ENCODE peak calls at places on chromosomes 16 and 17, in nine cellular contexts. M is heart right ventricle, P is tibial nerve, D is colonic mucosa, B is ascending aorta, E is stomach, K is astrocyte, L is AG04450, C is PC-9. S is an unnamed sample.

GRCh38 chr16:30372725-30373124 is 1.9 kb upstream of the MYL11 start:
- DNase-seq in D (no peak), E (no peak), M (no peak), K (no peak), B (no peak), C (no peak), L (no peak), P (no peak), S (no peak)

GRCh38 chr17:801660-802059 is 19.5 kb downstream of the MRM3 start:
- DNase-seq in D (no peak), C (no peak), K (peak; percentile 56), P (no peak), E (no peak), L (no peak), M (no peak), B (no peak), S (no peak)

GRCh38 chr16:49588729-49589384 is 215.3 kb downstream of the C16orf78 start:
- DNase-seq in E (peak; percentile 17), K (peak; percentile 51), D (no peak), C (no peak), L (no peak), M (no peak), B (no peak), P (no peak), S (peak; percentile 3)

GRCh38 chr17:62994931-62995330 is 28.9 kb downstream of the TANC2 start:
- DNase-seq in L (no peak), M (no peak), B (no peak), K (peak; percentile 10), D (no peak), P (no peak), E (no peak), C (no peak), S (peak; percentile 27)

GRCh38 chr16:35011-35775 is 18.2 kb downstream of the POLR3K start:
- DNase-seq in L (no peak), C (no peak), P (no peak), E (no peak), M (no peak), B (no peak), D (no peak), K (no peak), S (no peak)

GRCh38 chr16:11224096-11224893 is 31.7 kb downstream of the SOCS1 start:
- DNase-seq in L (no peak), D (peak; percentile 51), K (no peak), M (peak; percentile 78), C (no peak), B (peak; percentile 57), E (peak; percentile 71), P (peak; percentile 64), S (no peak)

GRCh38 chr16:30521873-30522641 is 4.3 kb downstream of the ZNF768 start:
- DNase-seq in M (no peak), P (no peak), E (no peak), C (no peak), B (no peak), L (no peak), D (peak; percentile 43), K (no peak), S (no peak)

GRCh38 chr17:10745231-10745630 is 15.4 kb upstream of the TMEM220 start:
- DNase-seq in L (no peak), P (no peak), M (no peak), B (no peak), E (no peak), D (no peak), K (peak; percentile 12), C (no peak), S (peak; percentile 29)

GRCh38 chr16:89279666-89280481 is 62.4 kb downstream of the ZNF778 start:
- DNase-seq in E (no peak), L (no peak), P (no peak), M (no peak), D (no peak), C (no peak), K (no peak), B (no peak), S (no peak)

GRCh38 chr16:66899310-66899944 is 19.1 kb downstream of the PDP2 start:
- DNase-seq in M (no peak), K (no peak), C (no peak), E (no peak), D (no peak), L (no peak), B (no peak), P (no peak), S (no peak)

GRCh38 chr16:11795887-11796226 is 1.2 kb downstream of the ZC3H7A start:
- DNase-seq in C (no peak), D (no peak), K (no peak), M (no peak), L (no peak), P (no peak), B (no peak), E (no peak), S (no peak)

GRCh38 chr16:84603115-84603816 is 14.6 kb downstream of the COTL1 start:
- DNase-seq in E (peak; percentile 72), K (peak; percentile 97), L (peak; percentile 89), P (peak; percentile 87), B (peak; percentile 89), M (peak; percentile 84), D (peak; percentile 60), C (peak; percentile 61), S (peak; percentile 94)

GRCh38 chr16:77336637-77337036 is 98.2 kb downstream of the ADAMTS18 start:
- DNase-seq in B (no peak), L (no peak), K (no peak), E (no peak), M (no peak), C (no peak), P (no peak), D (no peak), S (no peak)

GRCh38 chr16:67648764-67649407 is 3.9 kb downstream of the CARMIL2 start:
- DNase-seq in K (no peak), E (no peak), L (no peak), C (no peak), D (no peak), B (no peak), M (no peak), P (no peak), S (no peak)

DNA sequence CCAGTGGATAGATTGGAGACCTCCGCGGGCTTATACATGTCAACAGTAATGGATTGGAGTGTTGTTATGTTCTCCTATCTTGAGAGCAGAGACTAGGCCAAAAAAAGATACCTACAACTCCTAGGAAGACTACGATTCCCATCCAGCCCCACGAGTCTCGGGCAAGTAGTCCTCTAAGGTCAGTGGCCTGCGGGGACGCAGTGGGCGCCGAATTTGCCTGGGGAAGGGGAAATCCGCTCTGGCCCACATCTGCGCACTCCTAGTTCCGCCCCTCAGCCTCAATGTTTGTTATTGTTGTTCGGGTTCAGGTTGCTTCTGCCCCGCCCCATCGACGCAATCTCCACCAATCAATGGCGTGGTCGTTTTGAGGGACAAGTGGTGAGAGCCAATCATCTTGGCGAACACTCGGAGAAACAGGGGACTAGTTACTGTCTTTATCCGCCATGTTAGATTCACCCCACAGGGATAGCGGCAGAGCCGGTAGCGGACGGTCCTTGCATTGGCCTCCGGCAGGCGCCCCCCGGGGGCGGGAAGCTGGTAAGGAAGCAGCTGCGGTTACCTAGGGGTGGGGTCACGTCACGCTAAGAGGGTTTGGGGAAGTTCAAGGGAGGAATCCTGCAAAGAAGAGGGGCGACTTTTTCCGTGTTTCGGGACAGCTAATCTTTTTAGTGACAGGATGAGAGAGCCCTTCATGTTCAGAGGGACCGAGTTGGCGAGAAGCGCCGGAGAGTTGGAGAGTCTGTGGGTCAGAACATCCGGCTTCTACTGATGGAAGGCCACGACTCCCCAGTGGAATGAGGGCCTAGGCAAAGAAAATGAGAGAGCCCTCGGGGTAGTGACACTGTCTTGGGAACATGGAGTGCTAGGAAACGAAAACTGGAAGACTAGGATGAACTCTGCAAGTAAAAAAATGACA is at the start of gene NBR1:
- DNase-seq in L (peak; percentile 95), D (peak; percentile 99), P (peak; percentile 95), B (peak; percentile 95), M (peak; percentile 90), C (peak; percentile 93), E (peak; percentile 97), K (peak; percentile 93), S (peak; percentile 95)
- H3K4me3 ChIP-seq in L (peak within 1 kb of the TSS; percentile 80), D (peak within 1 kb of the TSS; percentile 70), P (peak within 1 kb of the TSS; percentile 66), B (peak within 1 kb of the TSS; percentile 82), M (peak within 1 kb of the TSS; percentile 64), C (peak within 1 kb of the TSS; percentile 71), E (peak within 1 kb of the TSS; percentile 65), K (peak within 1 kb of the TSS; percentile 90), S (peak within 1 kb of the TSS; percentile 69)

GRCh38 chr17:48637323-48638260 is 11.4 kb upstream of the HOXB9 start:
- DNase-seq in E (no peak), M (no peak), P (no peak), K (peak; percentile 58), B (no peak), C (no peak), L (peak; percentile 30), D (peak; percentile 46), S (peak; percentile 63)
- TF ChIP-seq CTCF in E (no peak), M (no peak), P (no peak), K (no peak), B (no peak), C (no peak), L (no peak), D (no peak), S (no peak)

DNA sequence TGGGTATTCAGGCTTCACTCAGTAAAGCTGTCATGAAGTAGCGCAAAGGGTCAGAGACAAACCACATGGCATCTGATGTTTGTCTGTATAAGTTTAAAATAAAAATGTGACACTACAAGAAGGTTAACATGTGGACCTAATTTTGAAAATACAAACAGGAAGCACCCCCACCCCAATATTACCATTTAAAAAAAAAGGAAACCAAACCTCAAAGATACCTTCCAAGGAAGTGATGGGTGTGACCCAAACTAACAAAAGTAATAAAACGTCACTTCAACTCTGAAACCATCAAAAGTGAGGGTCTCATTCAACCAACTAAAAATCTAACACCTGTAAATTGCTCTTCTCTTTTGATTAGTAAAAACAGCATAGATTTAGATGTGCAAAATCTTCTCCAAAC is 3.6 kb downstream of the STAT5B start:
- DNase-seq in E (no peak), P (no peak), K (no peak), M (no peak), L (no peak), C (no peak), B (no peak), D (no peak), S (no peak)
- H3K4me3 ChIP-seq in E (no peak overlapping the region), P (no peak overlapping the region), K (no peak overlapping the region), M (no peak overlapping the region), L (no peak overlapping the region), C (no peak overlapping the region), B (no peak overlapping the region), D (no peak overlapping the region), S (no peak overlapping the region)

DNA sequence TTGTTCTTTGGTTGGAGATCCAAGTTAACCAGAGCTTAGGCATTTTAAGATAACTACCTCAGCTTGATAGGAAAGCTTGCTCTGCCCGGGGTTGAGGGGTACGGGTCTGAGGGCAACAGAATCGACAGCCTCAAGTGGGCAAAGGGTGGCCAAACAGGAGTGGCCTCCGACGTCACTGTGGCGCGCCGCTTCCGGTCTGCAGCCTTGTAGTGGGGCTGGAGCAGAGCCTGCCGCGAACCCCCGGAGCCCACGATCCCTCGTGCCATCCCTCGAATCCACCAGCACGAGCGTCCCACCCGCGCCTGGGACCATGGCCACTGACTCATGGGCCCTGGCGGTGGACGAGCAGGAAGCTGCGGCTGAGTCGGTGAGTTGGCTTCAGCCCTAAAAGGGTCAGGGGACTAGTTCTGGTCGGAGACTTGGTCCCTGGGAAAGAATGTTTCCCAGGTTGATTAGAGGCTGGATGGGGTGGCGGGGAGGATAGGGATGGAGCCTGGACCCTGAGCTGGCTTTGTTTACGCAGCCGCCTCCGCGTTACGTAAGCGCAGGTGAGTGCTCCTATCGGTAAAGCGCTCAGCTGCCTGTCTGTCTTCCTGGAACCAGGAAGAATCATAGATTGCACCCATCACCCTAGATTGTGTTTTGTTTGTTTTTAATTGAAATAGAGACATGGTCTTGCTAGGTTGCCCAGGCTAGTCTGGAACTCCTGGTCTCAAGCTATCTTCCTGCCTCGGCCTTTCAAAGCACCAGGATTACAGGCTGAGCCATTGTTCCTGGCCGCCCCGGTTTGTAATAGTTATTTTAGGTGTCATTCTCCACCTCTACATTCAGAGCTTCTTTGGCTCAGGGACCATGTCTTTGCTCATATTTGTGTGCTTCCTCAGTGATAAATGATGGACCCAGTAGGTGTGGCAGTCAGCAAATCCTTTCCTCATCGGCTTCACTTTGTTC is at the start of gene DDX19B:
- DNase-seq in L (no peak), M (peak; percentile 82), K (peak; percentile 56), P (peak; percentile 60), D (peak; percentile 85), B (peak; percentile 31), E (peak; percentile 83), C (peak; percentile 61), S (peak; percentile 66)
- TF ChIP-seq CTCF in L (peak; percentile 3), M (no peak), K (no peak), P (no peak), D (no peak), B (no peak), E (no peak), C (no peak), S (no peak)

S was measured in bronchial epithelial cell.